ENCODE peak calls at places on chromosomes 4 and X, in ten cellular contexts. One of them, this sample, is unnamed.

GRCh38 chr4:26020896-26021295 is 106.9 kb downstream of the SMIM20 start:
- DNase-seq in A549: no peak
- DNase-seq in heart right ventricle: no peak
- DNase-seq in upper lobe of right lung: no peak
- DNase-seq in left ventricle myocardium inferior: no peak
- DNase-seq in fibroblast of lung: peak; percentile 92
- DNase-seq in lung: no peak
- DNase-seq in ascending aorta: no peak
- DNase-seq in kidney epithelial cell: no peak
- DNase-seq in GM10248: no peak
- DNase-seq in this sample: no peak

GRCh38 chr4:37666625-37667071 is 19.5 kb downstream of the RELL1 start:
- DNase-seq in left ventricle myocardium inferior: no peak
- DNase-seq in lung: peak; percentile 56
- DNase-seq in heart right ventricle: peak; percentile 64
- DNase-seq in kidney epithelial cell: peak; percentile 96
- DNase-seq in upper lobe of right lung: no peak
- DNase-seq in ascending aorta: no peak
- DNase-seq in fibroblast of lung: peak; percentile 94
- DNase-seq in GM10248: no peak
- DNase-seq in A549: peak; percentile 55
- DNase-seq in this sample: no peak

GRCh38 chrX:48520976-48521352 is 644 bp upstream of the EBP start:
- DNase-seq in heart right ventricle: no peak
- DNase-seq in fibroblast of lung: no peak
- DNase-seq in GM10248: no peak
- DNase-seq in A549: no peak
- DNase-seq in left ventricle myocardium inferior: no peak
- DNase-seq in lung: no peak
- DNase-seq in upper lobe of right lung: no peak
- DNase-seq in ascending aorta: no peak
- DNase-seq in kidney epithelial cell: no peak
- DNase-seq in this sample: no peak

GRCh38 chr4:23235613-23236390 is 543.1 kb downstream of the GBA3 start:
- DNase-seq in kidney epithelial cell: no peak
- DNase-seq in GM10248: no peak
- DNase-seq in left ventricle myocardium inferior: no peak
- DNase-seq in fibroblast of lung: peak; percentile 72
- DNase-seq in lung: no peak
- DNase-seq in A549: no peak
- DNase-seq in heart right ventricle: no peak
- DNase-seq in ascending aorta: no peak
- DNase-seq in upper lobe of right lung: no peak
- DNase-seq in this sample: no peak

GRCh38 chrX:140764401-140764919 is 54.9 kb downstream of the LINC00632 start:
- DNase-seq in left ventricle myocardium inferior: no peak
- DNase-seq in lung: no peak
- DNase-seq in ascending aorta: no peak
- DNase-seq in A549: no peak
- DNase-seq in GM10248: no peak
- DNase-seq in upper lobe of right lung: no peak
- DNase-seq in fibroblast of lung: peak; percentile 67
- DNase-seq in kidney epithelial cell: no peak
- DNase-seq in heart right ventricle: no peak
- DNase-seq in this sample: peak; percentile 69

GRCh38 chr4:8763966-8764901 is 107.4 kb downstream of the HMX1 start:
- DNase-seq in kidney epithelial cell: no peak
- DNase-seq in lung: no peak
- DNase-seq in A549: no peak
- DNase-seq in GM10248: no peak
- DNase-seq in ascending aorta: no peak
- DNase-seq in left ventricle myocardium inferior: peak; percentile 2
- DNase-seq in upper lobe of right lung: peak; percentile 58
- DNase-seq in fibroblast of lung: no peak
- DNase-seq in heart right ventricle: no peak
- DNase-seq in this sample: no peak

GRCh38 chr4:108384544-108384943 is 215.8 kb upstream of the LEF1 start:
- DNase-seq in fibroblast of lung: no peak
- DNase-seq in ascending aorta: no peak
- DNase-seq in kidney epithelial cell: no peak
- DNase-seq in heart right ventricle: no peak
- DNase-seq in A549: no peak
- DNase-seq in GM10248: no peak
- DNase-seq in upper lobe of right lung: no peak
- DNase-seq in left ventricle myocardium inferior: no peak
- DNase-seq in lung: no peak
- DNase-seq in this sample: no peak

GRCh38 chr4:182231080-182231479 is 12.1 kb upstream of the TENM3 start:
- DNase-seq in ascending aorta: no peak
- DNase-seq in heart right ventricle: no peak
- DNase-seq in kidney epithelial cell: no peak
- DNase-seq in fibroblast of lung: peak; percentile 94
- DNase-seq in upper lobe of right lung: no peak
- DNase-seq in GM10248: no peak
- DNase-seq in lung: no peak
- DNase-seq in A549: no peak
- DNase-seq in left ventricle myocardium inferior: no peak
- DNase-seq in this sample: no peak

GRCh38 chrX:34877451-34877850 is 65.1 kb upstream of the FAM47B start:
- DNase-seq in GM10248: no peak
- DNase-seq in left ventricle myocardium inferior: no peak
- DNase-seq in fibroblast of lung: peak; percentile 66
- DNase-seq in lung: no peak
- DNase-seq in ascending aorta: no peak
- DNase-seq in upper lobe of right lung: no peak
- DNase-seq in heart right ventricle: no peak
- DNase-seq in kidney epithelial cell: no peak
- DNase-seq in A549: no peak
- DNase-seq in this sample: no peak

GRCh38 chr4:139682309-139683210 is 16.9 kb downstream of the MGST2 start:
- DNase-seq in heart right ventricle: peak; percentile 13
- DNase-seq in left ventricle myocardium inferior: no peak
- DNase-seq in kidney epithelial cell: no peak
- DNase-seq in GM10248: no peak
- DNase-seq in fibroblast of lung: no peak
- DNase-seq in upper lobe of right lung: no peak
- DNase-seq in ascending aorta: no peak
- DNase-seq in A549: no peak
- DNase-seq in lung: no peak
- DNase-seq in this sample: no peak

GRCh38 chr4:72084587-72085011 is 52.8 kb downstream of the NPFFR2 start:
- DNase-seq in left ventricle myocardium inferior: no peak
- DNase-seq in fibroblast of lung: peak; percentile 63
- DNase-seq in ascending aorta: no peak
- DNase-seq in GM10248: no peak
- DNase-seq in upper lobe of right lung: no peak
- DNase-seq in lung: no peak
- DNase-seq in kidney epithelial cell: no peak
- DNase-seq in heart right ventricle: no peak
- DNase-seq in A549: no peak
- DNase-seq in this sample: no peak

GRCh38 chr4:165965503-165965902 is 92.5 kb downstream of the TLL1 start:
- DNase-seq in lung: no peak
- DNase-seq in heart right ventricle: no peak
- DNase-seq in GM10248: no peak
- DNase-seq in upper lobe of right lung: no peak
- DNase-seq in kidney epithelial cell: no peak
- DNase-seq in left ventricle myocardium inferior: no peak
- DNase-seq in fibroblast of lung: peak; percentile 13
- DNase-seq in ascending aorta: no peak
- DNase-seq in A549: no peak
- DNase-seq in this sample: no peak

GRCh38 chr4:101977096-101977495 is 186.6 kb downstream of the BANK1 start:
- DNase-seq in kidney epithelial cell: peak; percentile 92
- DNase-seq in A549: peak; percentile 14
- DNase-seq in GM10248: no peak
- DNase-seq in left ventricle myocardium inferior: no peak
- DNase-seq in upper lobe of right lung: no peak
- DNase-seq in ascending aorta: no peak
- DNase-seq in heart right ventricle: no peak
- DNase-seq in fibroblast of lung: peak; percentile 98
- DNase-seq in lung: peak; percentile 36
- DNase-seq in this sample: no peak

GRCh38 chr4:105327222-105327621 is 146.6 kb downstream of the PPA2 start:
- DNase-seq in GM10248: no peak
- DNase-seq in fibroblast of lung: no peak
- DNase-seq in lung: no peak
- DNase-seq in ascending aorta: no peak
- DNase-seq in left ventricle myocardium inferior: no peak
- DNase-seq in kidney epithelial cell: no peak
- DNase-seq in A549: no peak
- DNase-seq in heart right ventricle: no peak
- DNase-seq in upper lobe of right lung: no peak
- DNase-seq in this sample: no peak

GRCh38 chr4:13640149-13640671 is 12.7 kb upstream of the BOD1L1 start:
- DNase-seq in fibroblast of lung: peak; percentile 74
- DNase-seq in A549: no peak
- DNase-seq in left ventricle myocardium inferior: no peak
- DNase-seq in GM10248: no peak
- DNase-seq in lung: no peak
- DNase-seq in ascending aorta: no peak
- DNase-seq in kidney epithelial cell: peak; percentile 70
- DNase-seq in upper lobe of right lung: no peak
- DNase-seq in heart right ventricle: no peak
- DNase-seq in this sample: no peak

GRCh38 chrX:71210829-71211228 is 12.2 kb upstream of the GJB1 start:
- DNase-seq in fibroblast of lung: peak; percentile 34
- DNase-seq in heart right ventricle: no peak
- DNase-seq in kidney epithelial cell: no peak
- DNase-seq in ascending aorta: no peak
- DNase-seq in upper lobe of right lung: no peak
- DNase-seq in lung: no peak
- DNase-seq in A549: no peak
- DNase-seq in GM10248: no peak
- DNase-seq in left ventricle myocardium inferior: no peak
- DNase-seq in this sample: no peak

GRCh38 chr4:37682701-37683401 is 3.3 kb downstream of the RELL1 start:
- DNase-seq in upper lobe of right lung: no peak
- DNase-seq in fibroblast of lung: no peak
- DNase-seq in left ventricle myocardium inferior: no peak
- DNase-seq in heart right ventricle: no peak
- DNase-seq in kidney epithelial cell: no peak
- DNase-seq in lung: no peak
- DNase-seq in GM10248: peak; percentile 28
- DNase-seq in ascending aorta: no peak
- DNase-seq in A549: peak; percentile 13
- DNase-seq in this sample: no peak

GRCh38 chr4:147487616-147488015 is 6.7 kb downstream of the EDNRA start:
- DNase-seq in heart right ventricle: no peak
- DNase-seq in A549: no peak
- DNase-seq in left ventricle myocardium inferior: no peak
- DNase-seq in upper lobe of right lung: no peak
- DNase-seq in fibroblast of lung: no peak
- DNase-seq in GM10248: no peak
- DNase-seq in lung: no peak
- DNase-seq in ascending aorta: no peak
- DNase-seq in kidney epithelial cell: no peak
- DNase-seq in this sample: no peak

DNA sequence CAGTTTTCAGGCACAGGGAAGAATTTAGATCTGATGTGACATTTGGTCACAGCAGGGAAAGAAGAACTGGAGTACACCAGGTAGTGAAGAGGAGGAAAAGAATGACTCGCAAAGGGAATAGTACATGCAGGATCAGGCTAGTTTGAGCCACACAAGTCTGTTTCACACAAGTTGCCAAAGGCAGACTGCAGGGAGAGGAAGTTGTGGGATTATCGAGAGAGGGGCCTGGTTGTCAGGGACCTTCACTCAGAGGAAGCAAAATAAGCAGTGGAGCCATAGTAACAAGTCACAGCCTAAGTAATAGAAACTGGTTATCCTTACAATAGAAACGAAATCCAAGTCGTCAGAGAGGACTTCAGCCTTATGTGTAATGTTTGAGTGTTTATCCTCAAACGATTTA is 316.8 kb upstream of the HTR2C start:
- DNase-seq in ascending aorta: no peak
- DNase-seq in fibroblast of lung: no peak
- DNase-seq in GM10248: no peak
- DNase-seq in heart right ventricle: no peak
- DNase-seq in kidney epithelial cell: no peak
- DNase-seq in upper lobe of right lung: no peak
- DNase-seq in left ventricle myocardium inferior: no peak
- DNase-seq in lung: no peak
- DNase-seq in A549: no peak
- DNase-seq in this sample: no peak
- TF ChIP-seq CTCF in ascending aorta: no peak
- TF ChIP-seq CTCF in fibroblast of lung: no peak
- TF ChIP-seq CTCF in GM10248: no peak
- TF ChIP-seq CTCF in heart right ventricle: no peak
- TF ChIP-seq CTCF in kidney epithelial cell: no peak
- TF ChIP-seq CTCF in upper lobe of right lung: no peak
- TF ChIP-seq CTCF in left ventricle myocardium inferior: no peak
- TF ChIP-seq CTCF in lung: no peak
- TF ChIP-seq CTCF in A549: no peak
- TF ChIP-seq CTCF in this sample: no peak

DNA sequence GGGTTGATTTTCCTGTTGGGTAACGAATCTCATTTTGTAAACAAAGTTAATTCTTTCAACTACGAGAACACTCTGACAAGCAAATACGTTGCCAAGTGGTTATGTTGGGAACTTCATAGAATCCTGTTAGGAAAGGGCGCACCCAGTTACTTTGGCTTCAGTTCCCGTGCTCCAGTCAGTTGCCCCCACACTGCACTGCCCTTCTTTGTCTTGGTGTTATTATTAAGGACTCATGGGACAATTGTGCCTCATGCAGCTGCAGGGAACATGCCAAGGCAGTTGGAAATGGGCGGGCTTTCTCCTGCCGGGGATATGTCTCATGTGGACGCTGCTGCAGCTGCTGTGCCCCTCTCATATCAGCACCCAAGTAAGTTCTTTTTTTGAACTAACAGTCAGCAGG is 28.9 kb downstream of the OFD1 start:
- DNase-seq in kidney epithelial cell: no peak
- DNase-seq in lung: no peak
- DNase-seq in left ventricle myocardium inferior: peak; percentile 22
- DNase-seq in upper lobe of right lung: no peak
- DNase-seq in fibroblast of lung: no peak
- DNase-seq in ascending aorta: no peak
- DNase-seq in A549: no peak
- DNase-seq in heart right ventricle: peak; percentile 42
- DNase-seq in GM10248: no peak
- DNase-seq in this sample: no peak
- TF ChIP-seq CTCF in kidney epithelial cell: no peak
- TF ChIP-seq CTCF in lung: no peak
- TF ChIP-seq CTCF in left ventricle myocardium inferior: peak; percentile 40
- TF ChIP-seq CTCF in upper lobe of right lung: peak; percentile 15
- TF ChIP-seq CTCF in fibroblast of lung: no peak
- TF ChIP-seq CTCF in ascending aorta: no peak
- TF ChIP-seq CTCF in A549: no peak
- TF ChIP-seq CTCF in heart right ventricle: no peak
- TF ChIP-seq CTCF in GM10248: no peak
- TF ChIP-seq CTCF in this sample: no peak

GRCh38 chr4:88729146-88729755 is 31.6 kb upstream of the NAP1L5 start:
- DNase-seq in kidney epithelial cell: no peak
- DNase-seq in A549: no peak
- DNase-seq in heart right ventricle: no peak
- DNase-seq in ascending aorta: no peak
- DNase-seq in GM10248: no peak
- DNase-seq in fibroblast of lung: no peak
- DNase-seq in upper lobe of right lung: no peak
- DNase-seq in left ventricle myocardium inferior: no peak
- DNase-seq in lung: no peak
- DNase-seq in this sample: no peak
- TF ChIP-seq CTCF in kidney epithelial cell: no peak
- TF ChIP-seq CTCF in A549: no peak
- TF ChIP-seq CTCF in heart right ventricle: no peak
- TF ChIP-seq CTCF in ascending aorta: no peak
- TF ChIP-seq CTCF in GM10248: no peak
- TF ChIP-seq CTCF in fibroblast of lung: no peak
- TF ChIP-seq CTCF in upper lobe of right lung: no peak
- TF ChIP-seq CTCF in left ventricle myocardium inferior: no peak
- TF ChIP-seq CTCF in lung: no peak
- TF ChIP-seq CTCF in this sample: no peak

GRCh38 chrX:51494409-51494808 is 2.0 kb downstream of the NUDT11 start:
- DNase-seq in fibroblast of lung: no peak
- DNase-seq in lung: no peak
- DNase-seq in heart right ventricle: no peak
- DNase-seq in ascending aorta: no peak
- DNase-seq in GM10248: no peak
- DNase-seq in kidney epithelial cell: no peak
- DNase-seq in upper lobe of right lung: no peak
- DNase-seq in A549: no peak
- DNase-seq in left ventricle myocardium inferior: no peak
- DNase-seq in this sample: no peak
- TF ChIP-seq CTCF in fibroblast of lung: no peak
- TF ChIP-seq CTCF in lung: no peak
- TF ChIP-seq CTCF in heart right ventricle: no peak
- TF ChIP-seq CTCF in ascending aorta: no peak
- TF ChIP-seq CTCF in GM10248: peak; percentile 2
- TF ChIP-seq CTCF in kidney epithelial cell: peak; percentile 11
- TF ChIP-seq CTCF in upper lobe of right lung: no peak
- TF ChIP-seq CTCF in A549: peak; percentile 26
- TF ChIP-seq CTCF in left ventricle myocardium inferior: no peak
- TF ChIP-seq CTCF in this sample: peak; percentile 59